ENCODE peak calls at places on chromosomes 6 and 20, in seven cellular contexts. Q is left lung, Z is OCI-M1, H is Calu3, N is HEK293T, S is astrocyte of the spinal cord, T is NCI-H2029. E is an unnamed sample.

GRCh38 chr6:13811627-13812358 is 2.6 kb downstream of the MCUR1 start:
- DNase-seq in N (no peak), H (no peak), S (no peak), T (peak), Q (no peak), Z (no peak), E (no peak)

GRCh38 chr6:8005136-8005535 is 59.1 kb downstream of the BLOC1S5 start:
- DNase-seq in T (no peak), Z (peak), S (no peak), N (no peak), Q (no peak), H (no peak), E (no peak)

GRCh38 chr6:3209114-3210023 is 18.1 kb downstream of the TUBB2B start:
- DNase-seq in H (peak), T (peak), N (peak), Z (peak), Q (no peak), S (peak), E (peak)

GRCh38 chr20:58650181-58650775 is 805 bp upstream of the STX16 start:
- DNase-seq in Z (no peak), H (no peak), S (no peak), Q (peak), T (no peak), N (no peak), E (no peak)

GRCh38 chr6:143449731-143450452 is 603 bp downstream of the ADAT2 start:
- DNase-seq in Q (no peak), T (no peak), Z (peak), H (peak), S (peak), N (peak), E (no peak)

GRCh38 chr20:43925786-43926185 is 11.1 kb downstream of the TOX2 start:
- DNase-seq in Z (peak), Q (no peak), T (peak), N (no peak), H (peak), S (no peak), E (no peak)

GRCh38 chr20:53773792-53774371 is 180.2 kb upstream of the ZNF217 start:
- DNase-seq in N (no peak), H (no peak), S (peak), Q (no peak), T (no peak), Z (no peak), E (peak)

GRCh38 chr6:152293404-152293803 is 343.8 kb downstream of the SYNE1 start:
- DNase-seq in N (no peak), S (no peak), H (no peak), Z (no peak), Q (no peak), T (peak), E (no peak)

GRCh38 chr6:36735110-36735971 is 37.7 kb downstream of the RAB44 start:
- DNase-seq in H (no peak), N (no peak), T (peak), Q (no peak), Z (no peak), S (peak), E (no peak)

GRCh38 chr6:113697642-113698410 is 159.3 kb upstream of the MARCKS start:
- DNase-seq in Z (peak), S (peak), Q (no peak), N (no peak), T (no peak), H (peak), E (no peak)

GRCh38 chr20:11140359-11140758 is 466.6 kb upstream of the JAG1 start:
- DNase-seq in T (no peak), N (no peak), Q (no peak), Z (no peak), S (peak), H (no peak), E (no peak)

GRCh38 chr6:45981046-45981445 is 34.6 kb downstream of the CLIC5 start:
- DNase-seq in Q (no peak), H (no peak), S (no peak), T (no peak), N (no peak), Z (no peak), E (no peak)

GRCh38 chr6:4316867-4317400 is 181.6 kb upstream of the ECI2 start:
- DNase-seq in S (peak), T (peak), H (peak), Q (no peak), Z (peak), N (no peak), E (no peak)

GRCh38 chr6:20564777-20565176 is 30.5 kb downstream of the CDKAL1 start:
- DNase-seq in T (no peak), S (no peak), N (no peak), H (no peak), Q (no peak), Z (peak), E (no peak)

GRCh38 chr6:14889172-14889571 is 356.7 kb upstream of the JARID2 start:
- DNase-seq in N (no peak), H (peak), Z (no peak), S (no peak), T (no peak), Q (no peak), E (no peak)

GRCh38 chr6:39086294-39086693 is 28.7 kb downstream of the SAYSD1 start:
- DNase-seq in N (no peak), T (no peak), S (no peak), Z (no peak), H (no peak), Q (no peak), E (no peak)

GRCh38 chr20:51542033-51542893 is at the start of gene NFATC2:
- DNase-seq in T (peak), S (no peak), Z (peak), N (peak), H (peak), Q (peak), E (no peak)

GRCh38 chr6:148379966-148380653 is 37.5 kb downstream of the SASH1 start:
- DNase-seq in T (no peak), N (no peak), S (peak), Q (no peak), Z (no peak), H (no peak), E (no peak)

GRCh38 chr6:159075506-159076100 is 30.8 kb upstream of the TAGAP start:
- DNase-seq in N (no peak), S (peak), H (peak), T (no peak), Z (peak), Q (no peak), E (no peak)

GRCh38 chr6:1406306-1407058 is 17.1 kb downstream of the FOXF2 start:
- DNase-seq in T (no peak), H (no peak), S (no peak), Q (no peak), Z (peak), N (no peak), E (no peak)

GRCh38 chr20:57056651-57057050 is 209.8 kb downstream of the BMP7 start:
- DNase-seq in S (no peak), T (no peak), Q (no peak), H (no peak), N (no peak), Z (no peak), E (no peak)

GRCh38 chr6:156720739-156721714 is 56.2 kb upstream of the ARID1B start:
- DNase-seq in N (no peak), Z (no peak), H (peak), T (no peak), S (peak), Q (no peak), E (no peak)

GRCh38 chr6:4612636-4613171 is 163.5 kb upstream of the CDYL start:
- DNase-seq in T (no peak), H (no peak), Z (no peak), N (no peak), Q (no peak), S (no peak), E (no peak)

GRCh38 chr6:35411066-35411465 is 41.1 kb upstream of the FANCE start:
- DNase-seq in Q (no peak), H (no peak), N (no peak), S (no peak), T (no peak), Z (no peak), E (no peak)

GRCh38 chr6:154229796-154230195 is 126.8 kb downstream of the IPCEF1 start:
- DNase-seq in H (no peak), T (no peak), S (no peak), N (no peak), Q (no peak), Z (peak), E (no peak)

GRCh38 chr6:2858678-2859324 is 17.1 kb upstream of the SERPINB1 start:
- DNase-seq in S (peak), N (no peak), Z (peak), T (no peak), H (no peak), Q (no peak), E (no peak)

GRCh38 chr20:63626424-63627128 is at the start of gene GMEB2:
- DNase-seq in Q (peak), S (no peak), N (peak), T (peak), Z (peak), H (peak), E (peak)

GRCh38 chr6:5213851-5214507 is 46.8 kb downstream of the LYRM4 start:
- DNase-seq in Z (no peak), Q (no peak), N (no peak), H (no peak), S (peak), T (no peak), E (no peak)

GRCh38 chr6:1312444-1313363 is 806 bp downstream of the FOXQ1 start:
- DNase-seq in N (peak), S (peak), Q (peak), H (peak), Z (no peak), T (peak), E (no peak)

GRCh38 chr20:16098890-16099639 is 474.2 kb downstream of the KIF16B start:
- DNase-seq in N (no peak), H (no peak), T (no peak), S (no peak), Z (peak), Q (no peak), E (no peak)